ENCODE peak calls at places on chromosomes 13 and 19, in five cellular contexts. One of them, this sample, is unnamed. For H3K27me3, the result is how much of the 10 kb centered on the place peaks cover.

GRCh38 chr13:92265408-92265807 is 867.0 kb downstream of the GPC5 start:
- DNase-seq in colonic mucosa: no peak
- DNase-seq in naive thymus-derived CD4-positive, alpha-beta T cell: no peak
- DNase-seq in heart left ventricle: no peak
- DNase-seq in mesendoderm: no peak
- DNase-seq in this sample: no peak

GRCh38 chr13:114058051-114058867 is 74.2 kb downstream of the RASA3 start:
- DNase-seq in colonic mucosa: no peak
- DNase-seq in naive thymus-derived CD4-positive, alpha-beta T cell: no peak
- DNase-seq in heart left ventricle: peak
- DNase-seq in mesendoderm: no peak
- DNase-seq in this sample: no peak

GRCh38 chr13:51734786-51735185 is 69.2 kb downstream of the DHRS12 start:
- DNase-seq in colonic mucosa: no peak
- DNase-seq in naive thymus-derived CD4-positive, alpha-beta T cell: no peak
- DNase-seq in heart left ventricle: no peak
- DNase-seq in mesendoderm: no peak
- DNase-seq in this sample: no peak

GRCh38 chr13:113139580-113139979 is 17.0 kb downstream of the F10 start:
- DNase-seq in colonic mucosa: no peak
- DNase-seq in naive thymus-derived CD4-positive, alpha-beta T cell: no peak
- DNase-seq in heart left ventricle: no peak
- DNase-seq in mesendoderm: no peak
- DNase-seq in this sample: no peak

GRCh38 chr19:50794074-50794777 is 4.0 kb downstream of the ACP4 start:
- DNase-seq in colonic mucosa: peak
- DNase-seq in naive thymus-derived CD4-positive, alpha-beta T cell: no peak
- DNase-seq in heart left ventricle: no peak
- DNase-seq in mesendoderm: no peak
- DNase-seq in this sample: peak

GRCh38 chr13:48493851-48494250 is 39.0 kb downstream of the RCBTB2 start:
- DNase-seq in colonic mucosa: no peak
- DNase-seq in naive thymus-derived CD4-positive, alpha-beta T cell: no peak
- DNase-seq in heart left ventricle: no peak
- DNase-seq in mesendoderm: no peak
- DNase-seq in this sample: no peak

GRCh38 chr13:97043302-97043701 is 49.0 kb upstream of the OXGR1 start:
- DNase-seq in colonic mucosa: no peak
- DNase-seq in naive thymus-derived CD4-positive, alpha-beta T cell: no peak
- DNase-seq in heart left ventricle: no peak
- DNase-seq in mesendoderm: no peak
- DNase-seq in this sample: no peak

GRCh38 chr19:51727349-51727880 is 3.6 kb upstream of the HAS1 start:
- DNase-seq in colonic mucosa: no peak
- DNase-seq in naive thymus-derived CD4-positive, alpha-beta T cell: no peak
- DNase-seq in heart left ventricle: no peak
- DNase-seq in mesendoderm: no peak
- DNase-seq in this sample: no peak

GRCh38 chr19:18861235-18861634 is 29.5 kb downstream of the UPF1 start:
- DNase-seq in colonic mucosa: peak
- DNase-seq in naive thymus-derived CD4-positive, alpha-beta T cell: no peak
- DNase-seq in heart left ventricle: no peak
- DNase-seq in mesendoderm: no peak
- DNase-seq in this sample: no peak

GRCh38 chr19:39795001-39795400 is 16.3 kb downstream of the LEUTX start:
- DNase-seq in colonic mucosa: no peak
- DNase-seq in naive thymus-derived CD4-positive, alpha-beta T cell: no peak
- DNase-seq in heart left ventricle: no peak
- DNase-seq in mesendoderm: no peak
- DNase-seq in this sample: no peak

GRCh38 chr13:38824342-38824741 is 137.5 kb downstream of the FREM2 start:
- DNase-seq in colonic mucosa: no peak
- DNase-seq in naive thymus-derived CD4-positive, alpha-beta T cell: no peak
- DNase-seq in heart left ventricle: no peak
- DNase-seq in mesendoderm: peak
- DNase-seq in this sample: no peak

GRCh38 chr13:41546372-41547252 is 89.3 kb downstream of the RGCC start:
- DNase-seq in colonic mucosa: peak
- DNase-seq in naive thymus-derived CD4-positive, alpha-beta T cell: no peak
- DNase-seq in heart left ventricle: no peak
- DNase-seq in mesendoderm: no peak
- DNase-seq in this sample: no peak

GRCh38 chr19:10797078-10797477 is 38.9 kb downstream of the TMED1 start:
- DNase-seq in colonic mucosa: no peak
- DNase-seq in naive thymus-derived CD4-positive, alpha-beta T cell: no peak
- DNase-seq in heart left ventricle: no peak
- DNase-seq in mesendoderm: no peak
- DNase-seq in this sample: no peak

GRCh38 chr13:73898276-73898675 is 235.9 kb downstream of the KLF12 start:
- DNase-seq in colonic mucosa: no peak
- DNase-seq in naive thymus-derived CD4-positive, alpha-beta T cell: no peak
- DNase-seq in heart left ventricle: no peak
- DNase-seq in mesendoderm: no peak
- DNase-seq in this sample: no peak

GRCh38 chr19:45391346-45391745 is 13.5 kb downstream of the PPP1R13L start:
- DNase-seq in colonic mucosa: no peak
- DNase-seq in naive thymus-derived CD4-positive, alpha-beta T cell: no peak
- DNase-seq in heart left ventricle: no peak
- DNase-seq in mesendoderm: peak
- DNase-seq in this sample: no peak

GRCh38 chr19:45468159-45468651 is 409 bp downstream of the FOSB start:
- DNase-seq in colonic mucosa: peak
- DNase-seq in naive thymus-derived CD4-positive, alpha-beta T cell: peak
- DNase-seq in heart left ventricle: no peak
- DNase-seq in mesendoderm: peak
- DNase-seq in this sample: peak

GRCh38 chr19:14116918-14117578 is 514 bp downstream of the PRKACA start:
- DNase-seq in colonic mucosa: peak
- DNase-seq in naive thymus-derived CD4-positive, alpha-beta T cell: no peak
- DNase-seq in heart left ventricle: peak
- DNase-seq in mesendoderm: no peak
- DNase-seq in this sample: no peak

GRCh38 chr13:41284512-41285288 is 21.3 kb upstream of the MTRF1 start:
- DNase-seq in colonic mucosa: no peak
- DNase-seq in naive thymus-derived CD4-positive, alpha-beta T cell: no peak
- DNase-seq in heart left ventricle: no peak
- DNase-seq in mesendoderm: no peak
- DNase-seq in this sample: no peak

GRCh38 chr13:46131705-46132104 is 26.9 kb upstream of the CPB2 start:
- DNase-seq in colonic mucosa: no peak
- DNase-seq in naive thymus-derived CD4-positive, alpha-beta T cell: no peak
- DNase-seq in heart left ventricle: no peak
- DNase-seq in mesendoderm: no peak
- DNase-seq in this sample: no peak

GRCh38 chr13:109881347-109881725 is 95.0 kb upstream of the IRS2 start:
- DNase-seq in colonic mucosa: no peak
- DNase-seq in naive thymus-derived CD4-positive, alpha-beta T cell: no peak
- DNase-seq in heart left ventricle: no peak
- DNase-seq in mesendoderm: no peak
- DNase-seq in this sample: no peak
- H3K27me3 ChIP-seq in colonic mucosa: under half
- H3K27me3 ChIP-seq in naive thymus-derived CD4-positive, alpha-beta T cell: under half
- H3K27me3 ChIP-seq in heart left ventricle: under half
- H3K27me3 ChIP-seq in mesendoderm: under half
- H3K27me3 ChIP-seq in this sample: under half

DNA sequence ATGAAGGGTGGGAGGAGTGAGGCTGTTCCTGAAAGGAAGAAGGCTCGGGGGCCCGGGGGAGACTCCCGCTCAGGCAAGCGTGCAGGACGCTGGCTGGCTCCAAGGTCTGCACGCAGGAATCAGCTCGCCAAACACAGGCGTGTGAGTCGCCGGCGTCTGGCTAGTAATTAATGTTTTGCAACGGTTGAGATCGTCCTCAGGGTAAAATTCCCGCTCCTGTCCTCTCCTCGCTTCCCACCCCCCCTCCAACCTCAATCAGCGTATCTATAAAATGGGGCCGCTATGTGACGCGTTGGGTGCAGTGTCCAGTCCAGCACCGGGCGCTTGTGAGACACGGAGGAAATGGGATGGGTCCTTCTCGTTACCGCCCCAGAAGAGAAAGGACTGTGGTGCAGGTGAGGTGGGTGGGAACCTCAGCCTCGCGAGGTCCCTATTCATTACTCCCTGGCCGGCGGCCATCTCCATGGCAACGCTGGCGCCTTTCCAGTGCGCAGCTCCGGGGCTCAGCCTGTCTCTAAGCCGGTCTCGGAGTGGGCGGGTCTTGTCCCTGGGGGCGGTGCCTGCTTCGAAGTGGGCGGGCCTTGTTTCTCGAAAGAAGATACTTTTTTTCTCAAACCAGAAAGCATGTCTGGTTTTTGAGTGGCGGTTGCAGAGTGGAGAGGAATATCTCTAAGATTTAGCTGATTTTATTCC is 6.5 kb upstream of the ZNF579 start:
- DNase-seq in colonic mucosa: peak
- DNase-seq in naive thymus-derived CD4-positive, alpha-beta T cell: peak
- DNase-seq in heart left ventricle: peak
- DNase-seq in mesendoderm: peak
- DNase-seq in this sample: peak
- H3K27me3 ChIP-seq in colonic mucosa: under half
- H3K27me3 ChIP-seq in naive thymus-derived CD4-positive, alpha-beta T cell: under half
- H3K27me3 ChIP-seq in heart left ventricle: under half
- H3K27me3 ChIP-seq in mesendoderm: under half
- H3K27me3 ChIP-seq in this sample: under half

DNA sequence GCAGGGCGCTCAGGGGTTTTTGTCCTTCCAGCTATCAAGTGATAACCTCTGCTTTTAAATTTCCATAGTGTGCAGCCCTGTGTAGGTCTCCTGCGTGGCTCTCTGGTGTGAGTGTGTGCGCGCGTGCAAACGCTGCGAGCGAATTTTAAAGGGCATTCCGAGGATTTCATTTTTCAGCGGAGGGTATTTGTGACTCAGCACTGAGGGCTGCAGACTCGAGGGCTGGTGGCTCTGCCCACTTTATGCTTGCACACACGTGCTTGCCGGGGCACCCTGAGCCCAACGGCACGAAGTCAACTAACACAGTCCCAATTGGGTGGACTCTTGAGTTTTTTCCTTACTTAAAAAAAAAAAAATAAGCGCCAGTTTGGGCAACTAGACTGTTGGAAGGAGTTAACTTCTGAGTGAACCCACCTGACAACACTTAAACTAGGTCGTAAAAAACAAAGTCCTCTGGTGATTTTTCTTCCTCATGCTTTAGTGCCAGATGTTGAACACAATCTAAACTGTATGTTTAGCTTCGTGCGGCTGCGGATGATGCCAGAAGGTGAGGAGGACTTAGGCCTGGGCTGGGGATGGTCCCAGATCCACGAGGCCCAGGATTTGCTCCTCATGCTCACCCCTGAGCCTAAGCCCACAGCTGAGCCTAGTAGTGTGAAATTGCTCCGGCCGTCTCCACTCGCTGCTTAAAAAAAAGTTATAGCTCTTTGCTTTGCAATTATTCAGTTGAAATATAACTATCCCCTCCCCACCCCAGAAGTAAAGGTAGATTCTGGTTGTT is 2.1 kb downstream of the FGF9 start:
- DNase-seq in colonic mucosa: peak
- DNase-seq in naive thymus-derived CD4-positive, alpha-beta T cell: no peak
- DNase-seq in heart left ventricle: no peak
- DNase-seq in mesendoderm: no peak
- DNase-seq in this sample: no peak
- H3K27me3 ChIP-seq in colonic mucosa: under half
- H3K27me3 ChIP-seq in naive thymus-derived CD4-positive, alpha-beta T cell: under half
- H3K27me3 ChIP-seq in heart left ventricle: under half
- H3K27me3 ChIP-seq in mesendoderm: under half
- H3K27me3 ChIP-seq in this sample: half or more

GRCh38 chr13:22235950-22236290 is 565.0 kb downstream of the FGF9 start:
- DNase-seq in colonic mucosa: no peak
- DNase-seq in naive thymus-derived CD4-positive, alpha-beta T cell: no peak
- DNase-seq in heart left ventricle: no peak
- DNase-seq in mesendoderm: peak
- DNase-seq in this sample: no peak

GRCh38 chr13:22235285-22235949 is 564.5 kb downstream of the FGF9 start:
- DNase-seq in colonic mucosa: no peak
- DNase-seq in naive thymus-derived CD4-positive, alpha-beta T cell: no peak
- DNase-seq in heart left ventricle: no peak
- DNase-seq in mesendoderm: peak
- DNase-seq in this sample: no peak

GRCh38 chr13:22240716-22241115 is 569.8 kb downstream of the FGF9 start:
- DNase-seq in colonic mucosa: no peak
- DNase-seq in naive thymus-derived CD4-positive, alpha-beta T cell: no peak
- DNase-seq in heart left ventricle: no peak
- DNase-seq in mesendoderm: no peak
- DNase-seq in this sample: no peak

GRCh38 chr13:22243519-22244197 is 572.8 kb downstream of the FGF9 start:
- DNase-seq in colonic mucosa: no peak
- DNase-seq in naive thymus-derived CD4-positive, alpha-beta T cell: no peak
- DNase-seq in heart left ventricle: no peak
- DNase-seq in mesendoderm: peak
- DNase-seq in this sample: no peak

DNA sequence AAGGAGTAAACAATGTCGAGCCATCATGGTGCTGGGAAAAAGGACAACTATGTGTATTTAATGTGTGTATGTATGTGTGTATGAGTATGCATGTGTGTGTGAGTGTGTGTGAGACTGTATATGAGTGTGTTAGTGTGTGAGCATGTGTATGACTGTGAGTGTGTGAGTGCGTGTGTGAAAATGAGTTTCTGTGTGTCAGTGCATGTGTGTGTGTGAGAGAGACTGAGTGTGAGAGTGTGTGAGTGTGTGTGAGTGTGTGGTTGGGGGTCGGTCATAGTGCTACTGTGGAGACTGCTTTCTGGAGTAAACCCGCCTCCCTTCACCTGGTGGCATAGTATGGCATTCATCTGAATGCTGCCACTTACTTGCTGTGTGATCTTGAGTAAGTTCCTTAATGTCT is 567.4 kb downstream of the FGF9 start:
- DNase-seq in colonic mucosa: no peak
- DNase-seq in naive thymus-derived CD4-positive, alpha-beta T cell: no peak
- DNase-seq in heart left ventricle: no peak
- DNase-seq in mesendoderm: no peak
- DNase-seq in this sample: no peak
- H3K27me3 ChIP-seq in colonic mucosa: under half
- H3K27me3 ChIP-seq in naive thymus-derived CD4-positive, alpha-beta T cell: under half
- H3K27me3 ChIP-seq in heart left ventricle: under half
- H3K27me3 ChIP-seq in mesendoderm: under half
- H3K27me3 ChIP-seq in this sample: under half

DNA sequence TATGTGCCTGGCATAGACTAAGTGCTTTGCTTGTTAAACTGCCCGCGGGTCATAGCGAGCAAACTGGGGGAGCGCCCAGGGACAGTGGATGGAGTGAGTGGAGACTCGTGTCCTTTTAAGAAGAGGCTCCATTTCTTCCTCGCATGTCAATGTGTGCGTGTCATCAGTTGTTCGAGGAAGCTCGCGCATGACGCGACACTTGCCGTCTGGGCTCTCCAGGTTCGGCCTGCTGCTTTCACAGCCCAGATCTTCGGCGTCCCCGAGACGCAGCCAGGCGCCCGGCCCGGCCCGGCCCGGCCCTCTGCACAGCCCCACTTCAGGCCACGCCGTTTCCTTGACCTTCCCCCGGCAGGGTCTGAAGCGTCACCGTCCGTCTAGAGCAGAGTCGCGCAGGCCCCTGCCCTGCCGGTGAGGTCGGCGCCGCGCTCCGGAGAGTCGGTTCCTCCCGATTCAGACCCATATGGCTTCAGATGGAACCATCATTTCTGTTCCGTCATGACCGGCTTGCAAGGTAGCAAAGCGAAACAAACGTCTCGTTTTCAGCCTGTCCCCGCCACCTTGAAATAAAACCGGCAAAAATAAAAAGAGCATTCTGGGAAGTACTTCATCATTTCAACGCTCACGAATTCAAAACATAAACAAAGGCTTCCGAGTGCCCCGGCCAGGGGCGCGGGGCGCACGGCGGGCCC is 604 bp upstream of the ARHGEF7 start:
- DNase-seq in colonic mucosa: no peak
- DNase-seq in naive thymus-derived CD4-positive, alpha-beta T cell: peak
- DNase-seq in heart left ventricle: peak
- DNase-seq in mesendoderm: peak
- DNase-seq in this sample: peak
- H3K27me3 ChIP-seq in colonic mucosa: under half
- H3K27me3 ChIP-seq in naive thymus-derived CD4-positive, alpha-beta T cell: under half
- H3K27me3 ChIP-seq in heart left ventricle: under half
- H3K27me3 ChIP-seq in mesendoderm: under half
- H3K27me3 ChIP-seq in this sample: half or more